ENCODE peak calls at places on chromosomes 2 and 18, in four cellular contexts. One of them, this sample, is unnamed.

GRCh38 chr2:196168181-196168580 is 3.2 kb downstream of the STK17B start:
- DNase-seq in NCI-H345: no peak
- DNase-seq in osteocyte: no peak
- DNase-seq in GM03348: no peak
- DNase-seq in this sample: peak

GRCh38 chr2:234630676-234631350 is 133.9 kb upstream of the ARL4C start:
- DNase-seq in NCI-H345: no peak
- DNase-seq in osteocyte: peak
- DNase-seq in GM03348: peak
- DNase-seq in this sample: peak

GRCh38 chr2:8589721-8590120 is 92.1 kb upstream of the ID2 start:
- DNase-seq in NCI-H345: no peak
- DNase-seq in osteocyte: no peak
- DNase-seq in GM03348: no peak
- DNase-seq in this sample: peak

GRCh38 chr2:235639387-235639786 is 145.5 kb downstream of the AGAP1 start:
- DNase-seq in NCI-H345: no peak
- DNase-seq in osteocyte: no peak
- DNase-seq in GM03348: peak
- DNase-seq in this sample: peak

GRCh38 chr2:77457665-77458064 is 64.5 kb downstream of the LRRTM4 start:
- DNase-seq in NCI-H345: no peak
- DNase-seq in osteocyte: no peak
- DNase-seq in GM03348: no peak
- DNase-seq in this sample: no peak

GRCh38 chr2:48414980-48415764 is 114.8 kb upstream of the STON1 start:
- DNase-seq in NCI-H345: no peak
- DNase-seq in osteocyte: no peak
- DNase-seq in GM03348: peak
- DNase-seq in this sample: peak

GRCh38 chr18:73688161-73688560 is 459.5 kb downstream of the FBXO15 start:
- DNase-seq in NCI-H345: no peak
- DNase-seq in osteocyte: no peak
- DNase-seq in GM03348: no peak
- DNase-seq in this sample: no peak

GRCh38 chr18:9870431-9871023 is 15.2 kb upstream of the TXNDC2 start:
- DNase-seq in NCI-H345: no peak
- DNase-seq in osteocyte: no peak
- DNase-seq in GM03348: no peak
- DNase-seq in this sample: peak

GRCh38 chr2:39481611-39482010 is 44.5 kb upstream of the MAP4K3 start:
- DNase-seq in NCI-H345: no peak
- DNase-seq in osteocyte: no peak
- DNase-seq in GM03348: peak
- DNase-seq in this sample: peak

GRCh38 chr2:13996527-13996926 is 636.0 kb upstream of the LRATD1 start:
- DNase-seq in NCI-H345: no peak
- DNase-seq in osteocyte: no peak
- DNase-seq in GM03348: no peak
- DNase-seq in this sample: no peak

GRCh38 chr2:136167721-136168470 is 49.9 kb upstream of the CXCR4 start:
- DNase-seq in NCI-H345: no peak
- DNase-seq in osteocyte: no peak
- DNase-seq in GM03348: no peak
- DNase-seq in this sample: peak

GRCh38 chr2:57333221-57333620 is 713.4 kb upstream of the VRK2 start:
- DNase-seq in NCI-H345: no peak
- DNase-seq in osteocyte: no peak
- DNase-seq in GM03348: no peak
- DNase-seq in this sample: no peak

GRCh38 chr2:219643788-219644398 is 16.5 kb downstream of the SLC4A3 start:
- DNase-seq in NCI-H345: no peak
- DNase-seq in osteocyte: no peak
- DNase-seq in GM03348: no peak
- DNase-seq in this sample: no peak

GRCh38 chr2:126900646-126901319 is 2.1 kb downstream of the TEX51 start:
- DNase-seq in NCI-H345: no peak
- DNase-seq in osteocyte: peak
- DNase-seq in GM03348: no peak
- DNase-seq in this sample: no peak

GRCh38 chr2:61178603-61179545 is 16.9 kb downstream of the C2orf74 start:
- DNase-seq in NCI-H345: no peak
- DNase-seq in osteocyte: no peak
- DNase-seq in GM03348: peak
- DNase-seq in this sample: no peak

GRCh38 chr18:10912790-10913560 is 236.4 kb downstream of the PIEZO2 start:
- DNase-seq in NCI-H345: no peak
- DNase-seq in osteocyte: no peak
- DNase-seq in GM03348: peak
- DNase-seq in this sample: no peak

GRCh38 chr18:36247036-36247435 is 50.5 kb upstream of the FHOD3 start:
- DNase-seq in NCI-H345: peak
- DNase-seq in osteocyte: peak
- DNase-seq in GM03348: no peak
- DNase-seq in this sample: peak

GRCh38 chr2:229943171-229943570 is 20.9 kb downstream of the FBXO36 start:
- DNase-seq in NCI-H345: no peak
- DNase-seq in osteocyte: no peak
- DNase-seq in GM03348: no peak
- DNase-seq in this sample: no peak

GRCh38 chr2:171407030-171407707 is 26.6 kb downstream of the METTL8 start:
- DNase-seq in NCI-H345: no peak
- DNase-seq in osteocyte: no peak
- DNase-seq in GM03348: no peak
- DNase-seq in this sample: no peak

GRCh38 chr2:69271831-69272257 is 115.2 kb downstream of the GFPT1 start:
- DNase-seq in NCI-H345: no peak
- DNase-seq in osteocyte: no peak
- DNase-seq in GM03348: peak
- DNase-seq in this sample: no peak

GRCh38 chr2:164523026-164523425 is 98.3 kb downstream of the GRB14 start:
- DNase-seq in NCI-H345: no peak
- DNase-seq in osteocyte: no peak
- DNase-seq in GM03348: peak
- DNase-seq in this sample: no peak

GRCh38 chr18:36532394-36532793 is 234.9 kb downstream of the FHOD3 start:
- DNase-seq in NCI-H345: no peak
- DNase-seq in osteocyte: no peak
- DNase-seq in GM03348: peak
- DNase-seq in this sample: no peak

GRCh38 chr2:88683160-88684021 is 8.1 kb upstream of the RPIA start:
- DNase-seq in NCI-H345: no peak
- DNase-seq in osteocyte: no peak
- DNase-seq in GM03348: no peak
- DNase-seq in this sample: no peak